ENCODE peak calls at places on chromosomes 11 and 22, in seven cellular contexts. S, M, Y, C, L, V and J are unnamed samples.

GRCh38 chr11:128530119-128531091 is 57.0 kb downstream of the ETS1 start:
- DNase-seq in V (no peak), L (no peak), S (no peak), Y (no peak), C (no peak), M (no peak), J (no peak)

GRCh38 chr22:50274311-50274710 is 4.1 kb upstream of the MAPK11 start:
- DNase-seq in Y (no peak), V (peak), S (peak), M (peak), L (no peak), C (no peak), J (no peak)

GRCh38 chr11:12137938-12138731 is 27.7 kb downstream of the MICAL2 start:
- DNase-seq in Y (no peak), C (no peak), V (no peak), L (no peak), S (peak), M (no peak), J (no peak)

GRCh38 chr11:109859325-109859724 is 233.9 kb upstream of the ZC3H12C start:
- DNase-seq in C (no peak), M (no peak), S (no peak), V (peak), Y (no peak), L (no peak), J (peak)

GRCh38 chr11:36033082-36033751 is 89.4 kb downstream of the LDLRAD3 start:
- DNase-seq in M (no peak), V (no peak), Y (no peak), S (no peak), C (peak), L (peak), J (no peak)

GRCh38 chr11:3894128-3894731 is 38.8 kb downstream of the STIM1 start:
- DNase-seq in L (no peak), Y (peak), C (no peak), V (no peak), S (no peak), M (no peak), J (no peak)

GRCh38 chr11:83818349-83818748 is 532.2 kb upstream of the CCDC90B start:
- DNase-seq in Y (no peak), C (no peak), L (no peak), V (no peak), M (no peak), S (no peak), J (no peak)

GRCh38 chr11:7457211-7457610 is 28.1 kb upstream of the OLFML1 start:
- DNase-seq in V (no peak), S (no peak), M (no peak), C (no peak), Y (no peak), L (no peak), J (no peak)

GRCh38 chr22:47630741-47631534 is 868.5 kb downstream of the TBC1D22A start:
- DNase-seq in S (no peak), V (no peak), M (no peak), L (no peak), Y (no peak), C (no peak), J (no peak)

GRCh38 chr11:102810943-102811528 is 13.1 kb upstream of the MMP1 start:
- DNase-seq in S (peak), Y (no peak), M (no peak), V (peak), C (no peak), L (no peak), J (no peak)

GRCh38 chr22:40484906-40485660 is 114.7 kb downstream of the SGSM3 start:
- DNase-seq in V (no peak), Y (no peak), C (no peak), S (no peak), L (no peak), M (no peak), J (no peak)

GRCh38 chr11:125233736-125234275 is 69.3 kb downstream of the PKNOX2 start:
- DNase-seq in M (no peak), V (no peak), S (no peak), C (no peak), Y (no peak), L (no peak), J (no peak)

GRCh38 chr22:44363214-44363979 is 50.6 kb upstream of the SHISAL1 start:
- DNase-seq in C (no peak), Y (no peak), M (no peak), V (peak), S (peak), L (no peak), J (no peak)

GRCh38 chr11:123973816-123974215 is 3.8 kb downstream of the OR10S1 start:
- DNase-seq in L (no peak), V (no peak), C (no peak), M (no peak), S (no peak), Y (no peak), J (peak)

GRCh38 chr22:49514656-49515055 is 313.0 kb downstream of the BRD1 start:
- DNase-seq in S (no peak), L (no peak), Y (no peak), C (no peak), M (no peak), V (no peak), J (no peak)

GRCh38 chr11:120153221-120153620 is 15.3 kb upstream of the TRIM29 start:
- DNase-seq in C (no peak), L (no peak), Y (no peak), S (no peak), V (no peak), M (no peak), J (no peak)

GRCh38 chr11:114058871-114059277 is 637 bp upstream of the ZBTB16 start:
- DNase-seq in L (no peak), C (peak), S (no peak), V (no peak), M (no peak), Y (no peak), J (no peak)

GRCh38 chr11:22392561-22392960 is 54.4 kb downstream of the SLC17A6 start:
- DNase-seq in C (no peak), M (no peak), S (no peak), L (no peak), V (no peak), Y (no peak), J (no peak)

GRCh38 chr11:46125284-46125683 is 4.0 kb upstream of the PHF21A start:
- DNase-seq in S (no peak), C (no peak), M (no peak), V (no peak), L (no peak), Y (no peak), J (no peak)

GRCh38 chr11:46130286-46130937 is 9.2 kb upstream of the PHF21A start:
- DNase-seq in Y (no peak), C (no peak), V (no peak), S (no peak), L (no peak), M (no peak), J (no peak)

GRCh38 chr11:46122955-46123354 is 1.7 kb upstream of the PHF21A start:
- DNase-seq in C (no peak), M (no peak), Y (no peak), L (no peak), V (peak), S (no peak), J (no peak)

GRCh38 chr11:46129133-46129532 is 7.9 kb upstream of the PHF21A start:
- DNase-seq in C (no peak), Y (no peak), M (no peak), S (no peak), L (no peak), V (no peak), J (no peak)

DNA sequence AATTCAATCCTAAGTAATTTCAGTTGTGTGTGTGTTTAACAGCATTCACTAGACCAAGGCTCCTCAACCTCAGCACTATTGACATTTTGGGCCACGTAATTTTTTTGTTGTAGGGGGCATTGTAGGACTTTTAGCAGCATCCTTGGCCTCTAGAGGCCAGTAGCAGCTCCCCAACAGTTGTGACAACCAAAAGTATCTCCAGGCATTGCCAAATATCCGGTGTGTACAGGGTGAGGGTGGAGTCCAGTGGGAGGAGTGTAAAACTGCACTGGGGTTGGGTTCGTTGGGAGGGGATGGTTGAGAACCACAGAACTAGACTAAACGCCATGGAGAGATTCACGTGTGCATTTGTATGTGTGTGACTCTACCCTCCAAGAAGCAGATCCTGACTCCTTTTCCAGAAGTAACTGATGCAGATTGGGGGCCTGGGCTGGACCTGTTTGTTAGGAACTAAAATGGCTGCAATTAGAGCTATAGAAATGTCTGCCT is 5.9 kb upstream of the PHF21A start:
- DNase-seq in L (no peak), Y (no peak), C (no peak), M (peak), S (peak), V (peak), J (peak)
- TF ChIP-seq YY1 in L (no peak), Y (no peak), C (no peak), M (no peak), S (no peak), V (no peak), J (peak)

DNA sequence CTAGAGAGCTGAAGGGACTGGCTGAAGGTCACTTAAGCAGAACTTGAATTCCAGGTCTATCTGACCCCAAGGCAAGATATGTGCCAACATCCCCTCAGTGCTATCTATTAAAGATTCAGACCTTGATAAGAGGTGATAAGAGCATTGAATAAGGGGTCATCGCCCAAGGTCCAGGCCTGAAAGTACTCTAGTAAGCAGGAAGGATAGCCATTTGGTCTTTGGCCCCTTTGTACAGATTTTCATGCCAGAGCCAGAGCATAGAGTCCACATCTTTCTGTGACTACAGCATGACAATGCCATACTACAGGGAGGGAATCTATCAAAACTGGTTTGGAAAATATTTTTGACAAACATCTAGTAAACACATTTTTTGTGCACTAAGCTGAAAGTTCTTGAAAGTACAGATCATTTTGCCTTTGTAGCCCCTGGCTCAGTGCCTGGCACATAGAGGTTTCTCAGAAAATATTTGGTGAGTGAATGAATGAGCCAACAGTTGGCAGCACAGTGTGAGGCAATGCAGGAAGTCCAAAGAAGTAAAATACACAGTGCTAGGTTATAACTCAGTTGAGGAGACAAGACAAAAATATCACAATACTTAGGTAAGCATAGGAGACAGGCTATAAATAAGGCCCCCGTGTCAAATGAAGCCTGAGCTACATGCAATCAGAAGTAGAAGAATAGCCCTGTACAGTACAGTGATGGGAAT is 15.1 kb upstream of the RRAS2 start:
- DNase-seq in V (peak), L (no peak), Y (no peak), C (peak), M (no peak), S (no peak), J (no peak)
- TF ChIP-seq YY1 in V (no peak), L (no peak), Y (no peak), C (no peak), M (no peak), S (no peak), J (no peak)

GRCh38 chr11:94539420-94539819 is 4.3 kb upstream of the FUT4 start:
- DNase-seq in L (no peak), C (no peak), M (no peak), S (no peak), Y (no peak), V (no peak), J (no peak)
- TF ChIP-seq YY1 in L (no peak), C (no peak), M (no peak), S (no peak), Y (no peak), V (no peak), J (no peak)

GRCh38 chr11:44263711-44264110 is 46.2 kb downstream of the ALX4 start:
- DNase-seq in M (no peak), C (no peak), Y (no peak), V (no peak), L (no peak), S (no peak), J (no peak)

GRCh38 chr11:44264126-44264749 is 45.7 kb downstream of the ALX4 start:
- DNase-seq in L (no peak), C (no peak), V (no peak), Y (no peak), M (no peak), S (no peak), J (no peak)

GRCh38 chr11:44260081-44260480 is 49.9 kb downstream of the ALX4 start:
- DNase-seq in M (no peak), L (no peak), C (no peak), S (no peak), Y (no peak), V (no peak), J (no peak)

GRCh38 chr11:44264761-44265160 is 45.2 kb downstream of the ALX4 start:
- DNase-seq in L (no peak), C (no peak), M (no peak), V (no peak), Y (no peak), S (no peak), J (no peak)

DNA sequence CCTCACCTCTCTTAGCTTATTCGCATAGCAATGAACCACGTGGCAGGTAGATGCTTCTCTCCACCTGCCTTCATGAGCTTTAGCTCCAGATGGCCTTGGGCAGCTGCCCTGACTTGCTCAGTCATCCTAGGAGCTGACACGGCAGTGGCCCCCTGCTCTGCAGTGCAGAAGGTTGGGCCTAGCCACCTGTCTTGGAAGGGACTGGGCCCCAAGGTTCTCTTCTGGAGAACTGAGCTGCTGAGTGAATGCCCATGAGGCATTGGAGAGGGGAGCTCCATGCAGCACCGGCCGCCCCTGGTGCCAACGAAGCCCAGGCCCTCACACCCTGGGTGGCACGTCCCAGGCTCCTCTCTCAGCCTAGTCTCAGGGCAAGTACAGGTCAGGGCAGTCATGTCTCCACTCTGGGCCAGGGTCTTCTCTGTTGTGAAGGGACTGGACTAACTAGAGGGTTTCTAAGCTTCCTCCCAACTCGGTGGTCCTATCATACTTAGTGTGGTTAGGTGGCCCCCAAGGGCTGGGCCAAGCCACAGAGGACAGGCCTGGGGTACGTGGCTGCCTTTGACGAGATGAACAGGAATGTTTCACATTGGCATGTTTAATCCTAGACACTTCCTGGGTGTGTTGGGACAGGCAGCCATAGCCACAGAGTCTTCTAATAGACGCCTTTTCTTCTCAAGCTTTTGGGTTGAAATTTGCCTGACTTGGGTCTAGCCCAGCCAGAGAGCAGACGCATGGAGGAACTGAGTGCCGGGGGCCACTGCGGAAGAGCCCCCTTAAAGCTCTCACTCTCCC is 47.9 kb downstream of the ALX4 start:
- DNase-seq in C (no peak), V (no peak), L (no peak), S (no peak), M (no peak), Y (no peak), J (no peak)
- TF ChIP-seq YY1 in C (no peak), V (no peak), L (no peak), S (no peak), M (no peak), Y (no peak), J (no peak)

GRCh38 chr11:69396948-69397307 is 84.5 kb upstream of the LINC01488 start:
- DNase-seq in Y (no peak), L (no peak), S (no peak), V (no peak), C (no peak), M (no peak), J (no peak)
- TF ChIP-seq YY1 in Y (no peak), L (no peak), S (no peak), V (no peak), C (no peak), M (no peak), J (no peak)

DNA sequence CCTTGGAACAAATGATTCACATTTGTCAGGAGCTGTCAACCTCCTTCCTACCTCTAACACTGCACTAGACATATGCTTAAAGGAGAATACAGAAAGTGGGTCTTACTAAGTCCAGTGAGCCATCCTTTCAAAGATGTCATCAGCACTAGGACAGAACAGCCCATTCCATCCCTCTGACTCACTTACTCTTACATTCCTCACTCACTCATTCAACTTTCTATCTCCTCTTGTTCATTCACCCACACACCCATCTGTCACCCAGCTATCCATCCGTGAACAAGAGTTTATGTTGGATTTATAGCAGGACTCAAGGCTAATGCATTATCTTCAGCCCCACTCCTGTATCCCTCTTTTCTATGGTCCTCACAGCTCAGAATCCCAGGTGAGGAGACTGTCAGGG is 9.1 kb downstream of the INSC start:
- DNase-seq in V (no peak), Y (no peak), L (no peak), C (no peak), M (no peak), S (no peak), J (peak)
- TF ChIP-seq YY1 in V (no peak), Y (no peak), L (no peak), C (no peak), M (no peak), S (no peak), J (no peak)